ENCODE peak calls at places on chromosomes 4 and X, in four cellular contexts. R is Caco-2, H is T-helper 2 cell, I is omental fat pad. E is an unnamed sample.

GRCh38 chr4:138609943-138610350 is 367.8 kb upstream of the SLC7A11 start:
- DNase-seq in R (no peak), H (no peak), I (no peak), E (peak; percentile 17)

GRCh38 chr4:182141623-182142022 is 101.6 kb upstream of the TENM3 start:
- DNase-seq in R (no peak), I (no peak), H (no peak), E (no peak)

GRCh38 chrX:56564182-56564885 is 907 bp downstream of the UBQLN2 start:
- DNase-seq in R (peak; percentile 6), I (no peak), H (no peak), E (peak; percentile 69)

GRCh38 chrX:78619829-78620228 is 39.3 kb downstream of the RTL3 start:
- DNase-seq in R (no peak), I (no peak), H (no peak), E (no peak)

GRCh38 chrX:132940727-132941162 is 17.7 kb downstream of the HS6ST2 start:
- DNase-seq in R (peak; percentile 76), H (no peak), I (no peak), E (peak; percentile 13)

GRCh38 chrX:151825927-151826471 is 86.7 kb upstream of the MAGEA4 start:
- DNase-seq in R (peak; percentile 4), I (no peak), H (no peak), E (peak; percentile 23)

GRCh38 chr4:8912506-8912905 is 40.9 kb upstream of the HMX1 start:
- DNase-seq in H (no peak), I (no peak), R (no peak), E (no peak)

GRCh38 chrX:122238801-122239200 is 945.3 kb upstream of the GRIA3 start:
- DNase-seq in R (no peak), H (no peak), I (no peak), E (peak; percentile 23)

GRCh38 chr4:54961357-54961975 is 163.9 kb downstream of the KDR start:
- DNase-seq in I (no peak), H (no peak), R (peak; percentile 21), E (peak; percentile 33)

GRCh38 chrX:71320126-71320525 is 18.6 kb downstream of the ITGB1BP2 start:
- DNase-seq in I (no peak), H (no peak), R (no peak), E (no peak)

GRCh38 chrX:45731448-45731847 is 530.8 kb upstream of the DIPK2B start:
- DNase-seq in I (no peak), R (no peak), H (no peak), E (no peak)

GRCh38 chr4:88659061-88659889 is 38.4 kb downstream of the NAP1L5 start:
- DNase-seq in R (peak; percentile 70), I (no peak), H (peak; percentile 14), E (peak; percentile 99)

GRCh38 chr4:123977623-123978022 is 581.0 kb downstream of the SPRY1 start:
- DNase-seq in R (no peak), H (no peak), I (no peak), E (no peak)

GRCh38 chr4:8100696-8101095 is 57.9 kb downstream of the ABLIM2 start:
- DNase-seq in H (no peak), R (no peak), I (no peak), E (peak; percentile 34)

GRCh38 chrX:71118032-71118984 is at the start of gene MED12:
- DNase-seq in H (peak; percentile 74), R (peak; percentile 79), I (peak; percentile 42), E (peak; percentile 56)

GRCh38 chr4:10281996-10282395 is 165.4 kb upstream of the WDR1 start:
- DNase-seq in R (no peak), I (no peak), H (no peak), E (peak; percentile 37)

GRCh38 chrX:40864972-40865371 is 129.6 kb upstream of the MED14 start:
- DNase-seq in R (no peak), H (no peak), I (no peak), E (no peak)

GRCh38 chr4:158535130-158535614 is 13.5 kb downstream of the RXFP1 start:
- DNase-seq in I (no peak), H (no peak), R (no peak), E (peak; percentile 34)

GRCh38 chr4:48670587-48670986 is 109.5 kb downstream of the FRYL start:
- DNase-seq in R (no peak), H (no peak), I (no peak), E (no peak)

GRCh38 chrX:149569770-149570169 is 17.5 kb downstream of the MAGEA9B start:
- DNase-seq in I (no peak), R (no peak), H (no peak), E (no peak)

GRCh38 chr4:42265782-42266602 is 113.5 kb upstream of the BEND4 start:
- DNase-seq in R (no peak), I (no peak), H (no peak), E (no peak)

GRCh38 chr4:15657366-15657765 is 2.2 kb upstream of the FBXL5 start:
- DNase-seq in R (no peak), I (no peak), H (no peak), E (no peak)

GRCh38 chr4:8907596-8908205 is 36.1 kb upstream of the HMX1 start:
- DNase-seq in I (no peak), H (no peak), R (no peak), E (no peak)

GRCh38 chr4:40395908-40396806 is 61.0 kb downstream of the CHRNA9 start:
- DNase-seq in H (no peak), R (no peak), I (no peak), E (no peak)

GRCh38 chrX:30570505-30570904 is 7.1 kb downstream of the TASL start:
- DNase-seq in I (no peak), R (peak; percentile 1), H (no peak), E (no peak)

GRCh38 chr4:15963568-15963967 is 593 bp upstream of the FGFBP2 start:
- DNase-seq in I (no peak), R (no peak), H (no peak), E (no peak)

GRCh38 chrX:64394874-64395567 is at the start of gene MTMR8:
- DNase-seq in R (peak; percentile 77), H (peak; percentile 73), I (peak; percentile 25), E (peak; percentile 60)

GRCh38 chrX:3143043-3143799 is 102.0 kb downstream of the ARSF start:
- DNase-seq in I (no peak), R (no peak), H (no peak), E (no peak)

GRCh38 chrX:50114113-50114512 is 86.7 kb downstream of the AKAP4 start:
- DNase-seq in H (no peak), R (peak; percentile 74), I (no peak), E (no peak)

GRCh38 chrX:154774622-154775021 is 12.0 kb downstream of the DKC1 start:
- DNase-seq in H (no peak), R (no peak), I (no peak), E (no peak)

GRCh38 chr4:55866973-55867574 is 13.6 kb downstream of the EXOC1 start:
- DNase-seq in H (no peak), R (peak; percentile 41), I (no peak), E (peak; percentile 80)

E was measured in trophoblast cell.